ENCODE peak calls at places on chromosomes 16 and 17, in eight cellular contexts. One of them, this sample, is unnamed.

GRCh38 chr17:7330099-7331015 is 1.2 kb upstream of the NEURL4 start:
- DNase-seq in pancreas: peak; percentile 55
- DNase-seq in endothelial cell of umbilical vein: no peak
- DNase-seq in WTC11: peak; percentile 82
- DNase-seq in colonic mucosa: peak; percentile 85
- DNase-seq in lower lobe of right lung: peak; percentile 83
- DNase-seq in tibial artery: peak; percentile 79
- DNase-seq in CD8-positive, alpha-beta T cell: peak; percentile 85
- DNase-seq in this sample: no peak

GRCh38 chr16:81586976-81587625 is 142.5 kb downstream of the CMIP start:
- DNase-seq in pancreas: no peak
- DNase-seq in endothelial cell of umbilical vein: no peak
- DNase-seq in WTC11: no peak
- DNase-seq in colonic mucosa: no peak
- DNase-seq in lower lobe of right lung: no peak
- DNase-seq in tibial artery: no peak
- DNase-seq in CD8-positive, alpha-beta T cell: no peak
- DNase-seq in this sample: no peak

GRCh38 chr16:81601601-81602251 is 157.1 kb downstream of the CMIP start:
- DNase-seq in pancreas: no peak
- DNase-seq in endothelial cell of umbilical vein: peak; percentile 52
- DNase-seq in WTC11: no peak
- DNase-seq in colonic mucosa: no peak
- DNase-seq in lower lobe of right lung: no peak
- DNase-seq in tibial artery: no peak
- DNase-seq in CD8-positive, alpha-beta T cell: no peak
- DNase-seq in this sample: no peak

GRCh38 chr16:11499295-11500089 is 87.2 kb downstream of the LITAF start:
- DNase-seq in pancreas: no peak
- DNase-seq in endothelial cell of umbilical vein: no peak
- DNase-seq in WTC11: no peak
- DNase-seq in colonic mucosa: no peak
- DNase-seq in lower lobe of right lung: no peak
- DNase-seq in tibial artery: no peak
- DNase-seq in CD8-positive, alpha-beta T cell: no peak
- DNase-seq in this sample: no peak

GRCh38 chr17:55677449-55677848 is 45.2 kb downstream of the TMEM100 start:
- DNase-seq in pancreas: no peak
- DNase-seq in endothelial cell of umbilical vein: no peak
- DNase-seq in WTC11: no peak
- DNase-seq in colonic mucosa: no peak
- DNase-seq in lower lobe of right lung: no peak
- DNase-seq in tibial artery: no peak
- DNase-seq in CD8-positive, alpha-beta T cell: no peak
- DNase-seq in this sample: no peak

GRCh38 chr17:45225964-45226530 is 4.4 kb downstream of the FMNL1 start:
- DNase-seq in pancreas: no peak
- DNase-seq in endothelial cell of umbilical vein: peak; percentile 55
- DNase-seq in WTC11: no peak
- DNase-seq in colonic mucosa: peak; percentile 77
- DNase-seq in lower lobe of right lung: peak; percentile 92
- DNase-seq in tibial artery: peak; percentile 81
- DNase-seq in CD8-positive, alpha-beta T cell: peak; percentile 97
- DNase-seq in this sample: no peak

GRCh38 chr17:48100160-48100559 is 1.1 kb downstream of the CBX1 start:
- DNase-seq in pancreas: no peak
- DNase-seq in endothelial cell of umbilical vein: no peak
- DNase-seq in WTC11: no peak
- DNase-seq in colonic mucosa: no peak
- DNase-seq in lower lobe of right lung: no peak
- DNase-seq in tibial artery: no peak
- DNase-seq in CD8-positive, alpha-beta T cell: no peak
- DNase-seq in this sample: no peak

GRCh38 chr16:66950437-66950836 is 10.6 kb upstream of the CES3 start:
- DNase-seq in pancreas: no peak
- DNase-seq in endothelial cell of umbilical vein: no peak
- DNase-seq in WTC11: no peak
- DNase-seq in colonic mucosa: no peak
- DNase-seq in lower lobe of right lung: no peak
- DNase-seq in tibial artery: no peak
- DNase-seq in CD8-positive, alpha-beta T cell: no peak
- DNase-seq in this sample: no peak

GRCh38 chr16:64469906-64470702 is 651.8 kb downstream of the CDH11 start:
- DNase-seq in pancreas: no peak
- DNase-seq in endothelial cell of umbilical vein: peak; percentile 8
- DNase-seq in WTC11: no peak
- DNase-seq in colonic mucosa: no peak
- DNase-seq in lower lobe of right lung: no peak
- DNase-seq in tibial artery: no peak
- DNase-seq in CD8-positive, alpha-beta T cell: no peak
- DNase-seq in this sample: no peak

GRCh38 chr17:40060887-40061480 is 1.8 kb upstream of the THRA start:
- DNase-seq in pancreas: no peak
- DNase-seq in endothelial cell of umbilical vein: no peak
- DNase-seq in WTC11: no peak
- DNase-seq in colonic mucosa: no peak
- DNase-seq in lower lobe of right lung: peak; percentile 34
- DNase-seq in tibial artery: no peak
- DNase-seq in CD8-positive, alpha-beta T cell: no peak
- DNase-seq in this sample: no peak

GRCh38 chr16:22232277-22233049 is 26.4 kb downstream of the EEF2K start:
- DNase-seq in pancreas: peak; percentile 87
- DNase-seq in endothelial cell of umbilical vein: peak; percentile 12
- DNase-seq in WTC11: no peak
- DNase-seq in colonic mucosa: peak; percentile 98
- DNase-seq in lower lobe of right lung: peak; percentile 76
- DNase-seq in tibial artery: no peak
- DNase-seq in CD8-positive, alpha-beta T cell: no peak
- DNase-seq in this sample: no peak

GRCh38 chr16:15643453-15644305 is 725 bp upstream of the MARF1 start:
- DNase-seq in pancreas: peak; percentile 22
- DNase-seq in endothelial cell of umbilical vein: peak; percentile 73
- DNase-seq in WTC11: no peak
- DNase-seq in colonic mucosa: peak; percentile 39
- DNase-seq in lower lobe of right lung: no peak
- DNase-seq in tibial artery: no peak
- DNase-seq in CD8-positive, alpha-beta T cell: peak; percentile 64
- DNase-seq in this sample: no peak

GRCh38 chr16:16021020-16021419 is 71.6 kb downstream of the ABCC1 start:
- DNase-seq in pancreas: no peak
- DNase-seq in endothelial cell of umbilical vein: peak; percentile 14
- DNase-seq in WTC11: no peak
- DNase-seq in colonic mucosa: no peak
- DNase-seq in lower lobe of right lung: no peak
- DNase-seq in tibial artery: no peak
- DNase-seq in CD8-positive, alpha-beta T cell: no peak
- DNase-seq in this sample: no peak

GRCh38 chr16:67238278-67238575 is 9.1 kb downstream of the FHOD1 start:
- DNase-seq in pancreas: no peak
- DNase-seq in endothelial cell of umbilical vein: no peak
- DNase-seq in WTC11: no peak
- DNase-seq in colonic mucosa: no peak
- DNase-seq in lower lobe of right lung: no peak
- DNase-seq in tibial artery: no peak
- DNase-seq in CD8-positive, alpha-beta T cell: no peak
- DNase-seq in this sample: no peak

GRCh38 chr16:16890964-16891363 is 512.0 kb downstream of the NPIPA7 start:
- DNase-seq in pancreas: no peak
- DNase-seq in endothelial cell of umbilical vein: no peak
- DNase-seq in WTC11: no peak
- DNase-seq in colonic mucosa: no peak
- DNase-seq in lower lobe of right lung: no peak
- DNase-seq in tibial artery: no peak
- DNase-seq in CD8-positive, alpha-beta T cell: no peak
- DNase-seq in this sample: no peak

GRCh38 chr17:42706732-42707131 is 24.4 kb downstream of the CNTNAP1 start:
- DNase-seq in pancreas: no peak
- DNase-seq in endothelial cell of umbilical vein: no peak
- DNase-seq in WTC11: no peak
- DNase-seq in colonic mucosa: no peak
- DNase-seq in lower lobe of right lung: no peak
- DNase-seq in tibial artery: no peak
- DNase-seq in CD8-positive, alpha-beta T cell: no peak
- DNase-seq in this sample: no peak

GRCh38 chr16:54116126-54116525 is 170.5 kb downstream of the IRX3 start:
- DNase-seq in pancreas: no peak
- DNase-seq in endothelial cell of umbilical vein: no peak
- DNase-seq in WTC11: no peak
- DNase-seq in colonic mucosa: no peak
- DNase-seq in lower lobe of right lung: no peak
- DNase-seq in tibial artery: no peak
- DNase-seq in CD8-positive, alpha-beta T cell: no peak
- DNase-seq in this sample: no peak

DNA sequence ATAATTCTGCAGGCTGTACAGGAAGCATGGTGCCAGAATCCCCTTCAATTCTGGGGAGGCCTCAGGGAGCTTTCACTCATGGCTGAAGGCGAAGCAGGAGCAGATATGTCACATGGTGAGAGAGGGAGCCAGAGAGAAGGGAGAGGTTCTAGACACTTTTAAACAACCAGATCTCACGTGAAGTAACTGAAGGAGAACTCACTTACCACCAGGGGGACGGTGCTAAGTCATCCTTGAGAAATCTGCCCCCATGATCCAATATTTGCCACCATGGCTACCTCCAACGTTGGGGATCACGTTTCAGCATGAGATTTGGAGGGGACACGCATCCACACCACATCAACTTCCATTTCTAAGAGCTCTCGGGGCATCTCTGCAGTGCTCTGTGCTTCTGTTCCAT is 37.4 kb upstream of the GNA13 start:
- DNase-seq in pancreas: no peak
- DNase-seq in endothelial cell of umbilical vein: no peak
- DNase-seq in WTC11: no peak
- DNase-seq in colonic mucosa: no peak
- DNase-seq in lower lobe of right lung: no peak
- DNase-seq in tibial artery: no peak
- DNase-seq in CD8-positive, alpha-beta T cell: no peak
- DNase-seq in this sample: no peak
- TF ChIP-seq CTCF in pancreas: no peak
- TF ChIP-seq CTCF in endothelial cell of umbilical vein: peak; percentile 31
- TF ChIP-seq CTCF in WTC11: no peak
- TF ChIP-seq CTCF in colonic mucosa: no peak
- TF ChIP-seq CTCF in lower lobe of right lung: no peak
- TF ChIP-seq CTCF in tibial artery: no peak
- TF ChIP-seq CTCF in CD8-positive, alpha-beta T cell: no peak
- TF ChIP-seq CTCF in this sample: peak; percentile 30

GRCh38 chr17:28529012-28529400 is 22.9 kb downstream of the FOXN1 start:
- DNase-seq in pancreas: no peak
- DNase-seq in endothelial cell of umbilical vein: no peak
- DNase-seq in WTC11: no peak
- DNase-seq in colonic mucosa: no peak
- DNase-seq in lower lobe of right lung: no peak
- DNase-seq in tibial artery: no peak
- DNase-seq in CD8-positive, alpha-beta T cell: no peak
- DNase-seq in this sample: no peak

GRCh38 chr17:28533091-28533670 is 19.2 kb downstream of the UNC119 start:
- DNase-seq in pancreas: no peak
- DNase-seq in endothelial cell of umbilical vein: no peak
- DNase-seq in WTC11: no peak
- DNase-seq in colonic mucosa: no peak
- DNase-seq in lower lobe of right lung: no peak
- DNase-seq in tibial artery: no peak
- DNase-seq in CD8-positive, alpha-beta T cell: no peak
- DNase-seq in this sample: no peak

GRCh38 chr17:28532063-28532960 is 20.1 kb downstream of the UNC119 start:
- DNase-seq in pancreas: no peak
- DNase-seq in endothelial cell of umbilical vein: no peak
- DNase-seq in WTC11: no peak
- DNase-seq in colonic mucosa: no peak
- DNase-seq in lower lobe of right lung: no peak
- DNase-seq in tibial artery: no peak
- DNase-seq in CD8-positive, alpha-beta T cell: no peak
- DNase-seq in this sample: no peak

GRCh38 chr17:28530250-28530649 is 22.2 kb downstream of the UNC119 start:
- DNase-seq in pancreas: no peak
- DNase-seq in endothelial cell of umbilical vein: no peak
- DNase-seq in WTC11: no peak
- DNase-seq in colonic mucosa: no peak
- DNase-seq in lower lobe of right lung: no peak
- DNase-seq in tibial artery: no peak
- DNase-seq in CD8-positive, alpha-beta T cell: no peak
- DNase-seq in this sample: no peak

DNA sequence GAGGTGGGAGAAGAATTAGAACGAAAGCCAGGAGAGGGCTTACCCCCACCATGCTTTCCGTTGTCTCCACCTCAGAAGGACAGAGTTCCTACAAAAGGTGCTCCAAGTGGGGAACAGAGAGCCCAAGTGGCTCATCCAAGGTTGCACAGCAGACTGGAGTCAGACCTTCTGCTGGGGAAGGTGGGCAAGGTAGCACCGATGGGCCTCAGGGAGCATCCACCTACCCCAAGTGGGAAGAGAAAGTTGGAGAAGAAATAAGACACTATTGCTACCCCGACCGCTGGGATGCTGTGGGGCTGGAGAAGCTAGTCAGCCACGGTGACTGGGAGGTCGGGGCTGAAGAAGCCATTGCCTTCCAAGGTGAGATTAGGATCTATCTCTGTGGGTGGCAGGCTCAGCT is 21.5 kb downstream of the UNC119 start:
- DNase-seq in pancreas: no peak
- DNase-seq in endothelial cell of umbilical vein: no peak
- DNase-seq in WTC11: no peak
- DNase-seq in colonic mucosa: no peak
- DNase-seq in lower lobe of right lung: no peak
- DNase-seq in tibial artery: no peak
- DNase-seq in CD8-positive, alpha-beta T cell: no peak
- DNase-seq in this sample: no peak
- TF ChIP-seq CTCF in pancreas: no peak
- TF ChIP-seq CTCF in endothelial cell of umbilical vein: no peak
- TF ChIP-seq CTCF in WTC11: no peak
- TF ChIP-seq CTCF in colonic mucosa: no peak
- TF ChIP-seq CTCF in lower lobe of right lung: no peak
- TF ChIP-seq CTCF in tibial artery: no peak
- TF ChIP-seq CTCF in CD8-positive, alpha-beta T cell: no peak
- TF ChIP-seq CTCF in this sample: no peak

DNA sequence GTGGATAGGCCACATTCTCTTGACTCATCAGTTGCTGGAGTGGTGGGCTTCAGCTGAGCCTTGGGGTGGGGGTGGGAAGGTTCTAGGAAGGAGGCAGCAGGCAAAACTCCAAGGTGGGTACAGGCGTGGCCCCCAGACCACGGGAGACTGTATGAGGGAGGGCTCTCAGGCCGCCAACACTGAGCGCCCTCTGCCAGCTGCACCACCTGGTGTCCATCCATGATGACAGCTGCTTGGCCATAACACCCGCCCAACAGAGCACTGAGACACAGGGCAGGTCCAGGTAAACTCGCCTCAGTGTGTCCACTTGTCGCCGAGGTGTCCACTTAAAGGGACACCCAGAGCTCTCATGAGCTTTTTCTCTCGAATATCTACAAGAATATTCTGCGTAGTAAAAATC is 133.5 kb downstream of the C16orf95 start:
- DNase-seq in pancreas: no peak
- DNase-seq in endothelial cell of umbilical vein: no peak
- DNase-seq in WTC11: no peak
- DNase-seq in colonic mucosa: no peak
- DNase-seq in lower lobe of right lung: no peak
- DNase-seq in tibial artery: no peak
- DNase-seq in CD8-positive, alpha-beta T cell: no peak
- DNase-seq in this sample: no peak
- TF ChIP-seq CTCF in pancreas: no peak
- TF ChIP-seq CTCF in endothelial cell of umbilical vein: no peak
- TF ChIP-seq CTCF in WTC11: no peak
- TF ChIP-seq CTCF in colonic mucosa: no peak
- TF ChIP-seq CTCF in lower lobe of right lung: no peak
- TF ChIP-seq CTCF in tibial artery: no peak
- TF ChIP-seq CTCF in CD8-positive, alpha-beta T cell: no peak
- TF ChIP-seq CTCF in this sample: no peak

GRCh38 chr16:88685156-88686061 is 898 bp downstream of the SNAI3 start:
- DNase-seq in pancreas: no peak
- DNase-seq in endothelial cell of umbilical vein: no peak
- DNase-seq in WTC11: peak; percentile 50
- DNase-seq in colonic mucosa: no peak
- DNase-seq in lower lobe of right lung: peak; percentile 61
- DNase-seq in tibial artery: no peak
- DNase-seq in CD8-positive, alpha-beta T cell: peak; percentile 74
- DNase-seq in this sample: no peak
- TF ChIP-seq CTCF in pancreas: peak; percentile 26
- TF ChIP-seq CTCF in endothelial cell of umbilical vein: peak; percentile 72
- TF ChIP-seq CTCF in WTC11: peak; percentile 37
- TF ChIP-seq CTCF in colonic mucosa: peak; percentile 24
- TF ChIP-seq CTCF in lower lobe of right lung: peak; percentile 54
- TF ChIP-seq CTCF in tibial artery: peak; percentile 28
- TF ChIP-seq CTCF in CD8-positive, alpha-beta T cell: peak; percentile 78
- TF ChIP-seq CTCF in this sample: peak; percentile 74

This sample was measured in HFF-Myc.